ENCODE peak calls at places on chromosomes 11 and 22, in four cellular contexts. E is HepG2, D is K562, L is HCT116. H is an unnamed sample.
A peak's percentile ranks its signal among the peaks of the same experiment; 100 is the strongest.

GRCh38 chr22:44181912-44182590 is 1.3 kb downstream of the PARVG start:
- DNase-seq in E (no peak), D (peak; percentile 11), L (no peak), H (no peak)

GRCh38 chr11:112613051-112613972 is 347.9 kb upstream of the NCAM1 start:
- DNase-seq in E (peak; percentile 23), D (no peak), L (peak; percentile 62), H (no peak)

GRCh38 chr22:44537016-44537936 is 39.2 kb upstream of the RTL6 start:
- DNase-seq in E (no peak), D (no peak), L (no peak), H (no peak)

GRCh38 chr22:19046719-19047609 is 75.2 kb downstream of the DGCR2 start:
- DNase-seq in E (no peak), D (no peak), L (no peak), H (no peak)

GRCh38 chr11:128575956-128576340 is 11.4 kb downstream of the ETS1 start:
- DNase-seq in E (no peak), D (no peak), L (no peak), H (no peak)

GRCh38 chr11:10522921-10523320 is 18.1 kb downstream of the RNF141 start:
- DNase-seq in E (no peak), D (no peak), L (no peak), H (no peak)

GRCh38 chr22:29145321-29146072 is 60.2 kb upstream of the EMID1 start:
- DNase-seq in E (no peak), D (no peak), L (no peak), H (no peak)

GRCh38 chr22:19085233-19086043 is 36.8 kb downstream of the DGCR2 start:
- DNase-seq in E (peak; percentile 26), D (no peak), L (no peak), H (no peak)

GRCh38 chr11:7994581-7995278 is 7.6 kb downstream of the EIF3F start:
- DNase-seq in E (no peak), D (no peak), L (no peak), H (no peak)

GRCh38 chr22:26502688-26503561 is 9.3 kb downstream of the TFIP11 start:
- DNase-seq in E (no peak), D (no peak), L (no peak), H (no peak)

GRCh38 chr11:69880041-69880802 is 61.0 kb upstream of the FGF3 start:
- DNase-seq in E (no peak), D (no peak), L (no peak), H (no peak)

GRCh38 chr11:126426820-126427749 is 71.6 kb downstream of the ST3GAL4 start:
- DNase-seq in E (no peak), D (no peak), L (no peak), H (no peak)

GRCh38 chr11:44694443-44694842 is 32.3 kb upstream of the TSPAN18 start:
- DNase-seq in E (no peak), D (no peak), L (no peak), H (no peak)

GRCh38 chr11:57213282-57214086 is 23.6 kb downstream of the APLNR start:
- DNase-seq in E (no peak), D (no peak), L (no peak), H (no peak)

GRCh38 chr11:5367461-5368074 is 16.0 kb upstream of the OR51M1 start:
- DNase-seq in E (no peak), D (no peak), L (no peak), H (no peak)

GRCh38 chr11:104668797-104669463 is 229.3 kb downstream of the CASP12 start:
- DNase-seq in E (peak; percentile 58), D (no peak), L (peak; percentile 39), H (peak; percentile 61)

DNA sequence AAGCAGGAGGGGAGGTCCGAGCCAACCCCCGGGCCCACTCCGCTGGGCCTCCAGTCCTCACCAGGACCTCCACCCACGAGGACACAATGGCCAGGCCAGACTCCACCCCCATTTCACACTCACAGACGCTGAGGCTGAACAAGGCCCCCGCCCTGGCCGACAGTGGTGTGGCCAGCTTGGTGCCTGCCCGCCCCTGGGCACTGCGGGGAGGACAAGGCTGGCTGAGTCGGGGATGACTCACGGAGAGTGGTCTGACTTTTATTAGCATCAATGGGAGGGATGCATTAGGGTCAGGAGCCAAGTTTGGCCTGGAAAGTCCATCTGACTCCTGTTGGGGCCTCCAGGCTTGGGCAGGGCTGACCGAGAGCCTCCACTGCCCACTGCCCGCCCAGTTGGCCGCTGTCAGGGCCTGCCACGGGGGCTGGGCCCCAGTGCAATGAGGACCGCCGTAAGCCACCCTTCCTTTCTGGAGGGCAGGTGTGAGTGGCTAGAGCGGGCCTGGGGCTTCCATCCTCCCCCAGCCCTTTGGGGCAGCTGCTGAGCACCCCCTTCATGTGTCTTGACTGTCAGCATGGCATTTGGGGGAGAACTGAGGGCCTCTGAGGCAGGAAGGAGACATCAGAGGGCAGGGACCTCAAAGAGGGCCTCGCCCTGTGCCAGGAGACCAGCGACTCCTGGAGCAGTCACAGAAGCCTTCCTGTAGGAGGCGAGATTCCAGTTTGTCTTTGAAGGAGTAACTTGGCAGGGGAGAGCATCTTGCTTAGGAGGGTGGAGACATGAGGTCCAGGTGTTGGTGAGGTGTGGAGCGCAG is 10.6 kb downstream of the TSPAN32 start:
- DNase-seq in E (no peak), D (no peak), L (no peak), H (no peak)
- TF ChIP-seq TCF7L2 in E (no peak), D (no peak), L (no peak), H (no peak)

DNA sequence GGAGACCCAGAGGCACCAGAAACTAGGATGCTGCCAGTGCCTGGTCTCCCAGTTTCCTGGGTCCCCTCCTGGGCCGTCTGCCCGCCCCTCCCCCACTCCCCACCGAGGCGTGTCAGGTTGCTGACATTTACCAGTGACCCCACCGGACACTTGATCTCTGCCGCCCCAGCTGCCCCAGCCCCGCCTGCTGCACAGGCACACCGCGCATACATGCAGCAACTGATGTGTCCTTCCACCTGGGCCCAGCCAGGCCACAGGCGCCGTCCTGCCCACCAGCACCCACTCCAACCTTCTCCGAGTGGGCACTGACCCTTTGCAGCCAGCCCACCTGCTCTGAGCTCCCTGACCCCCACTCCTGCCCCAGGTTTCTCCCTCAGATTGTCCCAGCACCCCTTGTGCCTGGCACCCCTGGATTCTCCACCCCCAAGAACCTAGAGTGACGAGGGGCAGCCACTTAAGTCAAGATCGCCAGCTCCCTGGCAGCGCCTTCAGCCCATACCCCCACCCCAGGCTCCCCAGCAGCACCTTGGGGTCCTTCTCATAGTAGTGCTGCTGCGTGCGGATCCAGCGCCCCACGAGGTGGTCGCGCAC is 548 bp downstream of the PYGM start:
- DNase-seq in E (peak; percentile 50), D (peak; percentile 44), L (no peak), H (no peak)
- TF ChIP-seq TCF7L2 in E (no peak), D (no peak), L (no peak), H (no peak)

GRCh38 chr11:72139500-72139899 is 4.0 kb downstream of the FOLR3 start:
- DNase-seq in E (no peak), D (no peak), L (no peak), H (no peak)

GRCh38 chr11:72138821-72139390 is 3.4 kb downstream of the FOLR3 start:
- DNase-seq in E (no peak), D (no peak), L (no peak), H (no peak)

GRCh38 chr11:72144807-72145565 is 9.5 kb downstream of the FOLR3 start:
- DNase-seq in E (no peak), D (no peak), L (no peak), H (no peak)

GRCh38 chr11:72140661-72141060 is 5.1 kb downstream of the FOLR3 start:
- DNase-seq in E (no peak), D (no peak), L (no peak), H (no peak)

DNA sequence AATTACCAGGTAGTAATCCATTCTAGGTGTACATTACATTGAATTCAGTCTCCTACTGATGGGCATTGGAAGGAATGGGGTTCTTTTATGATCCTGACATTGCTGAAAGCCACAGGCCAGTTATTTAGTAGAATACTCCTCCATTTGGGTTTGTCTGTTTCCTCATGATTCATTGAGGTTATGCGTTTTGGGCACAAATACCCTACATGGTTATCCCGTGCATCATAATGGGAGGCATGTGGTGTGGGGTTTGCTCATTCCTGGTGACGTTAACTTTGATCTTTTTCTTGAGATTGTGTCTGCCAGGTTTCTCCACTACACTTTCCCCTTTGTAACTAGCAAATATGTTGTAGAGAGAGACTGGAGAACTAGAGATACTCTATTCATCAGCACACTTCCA is 5.5 kb downstream of the FOLR3 start:
- DNase-seq in E (no peak), D (no peak), L (no peak), H (no peak)
- TF ChIP-seq TCF7L2 in E (no peak), D (no peak), L (no peak), H (no peak)

DNA sequence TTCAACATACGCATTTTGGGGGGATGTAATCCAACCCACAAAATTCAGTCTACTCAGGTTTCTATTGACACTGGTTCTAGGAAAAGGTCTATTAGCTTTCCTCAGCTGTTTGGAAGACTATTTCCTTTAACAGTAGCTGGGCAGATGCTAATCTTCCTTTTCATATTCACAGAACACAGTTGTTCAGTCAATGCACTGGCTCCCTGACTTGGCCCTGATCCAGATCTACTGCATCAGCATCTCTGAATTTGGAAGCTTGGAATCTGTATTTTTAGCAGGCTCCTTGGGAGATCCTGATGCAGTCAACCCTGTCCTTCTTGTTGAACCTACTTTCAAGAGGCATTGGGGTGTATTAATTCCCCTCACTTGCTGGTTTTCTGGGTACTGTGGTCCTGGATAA is 6.3 kb downstream of the HTATIP2 start:
- DNase-seq in E (no peak), D (no peak), L (no peak), H (no peak)
- TF ChIP-seq TCF7L2 in E (no peak), D (no peak), L (no peak), H (no peak)

GRCh38 chr22:27919943-27920755 is 1.1 kb upstream of the PITPNB start:
- DNase-seq in E (peak; percentile 55), D (no peak), L (no peak), H (no peak)

GRCh38 chr22:27919222-27919942 is at the start of gene PITPNB:
- DNase-seq in E (peak; percentile 93), D (peak; percentile 99), L (peak; percentile 88), H (peak; percentile 61)

GRCh38 chr22:27913162-27913741 is 5.8 kb downstream of the PITPNB start:
- DNase-seq in E (no peak), D (peak; percentile 11), L (no peak), H (no peak)

DNA sequence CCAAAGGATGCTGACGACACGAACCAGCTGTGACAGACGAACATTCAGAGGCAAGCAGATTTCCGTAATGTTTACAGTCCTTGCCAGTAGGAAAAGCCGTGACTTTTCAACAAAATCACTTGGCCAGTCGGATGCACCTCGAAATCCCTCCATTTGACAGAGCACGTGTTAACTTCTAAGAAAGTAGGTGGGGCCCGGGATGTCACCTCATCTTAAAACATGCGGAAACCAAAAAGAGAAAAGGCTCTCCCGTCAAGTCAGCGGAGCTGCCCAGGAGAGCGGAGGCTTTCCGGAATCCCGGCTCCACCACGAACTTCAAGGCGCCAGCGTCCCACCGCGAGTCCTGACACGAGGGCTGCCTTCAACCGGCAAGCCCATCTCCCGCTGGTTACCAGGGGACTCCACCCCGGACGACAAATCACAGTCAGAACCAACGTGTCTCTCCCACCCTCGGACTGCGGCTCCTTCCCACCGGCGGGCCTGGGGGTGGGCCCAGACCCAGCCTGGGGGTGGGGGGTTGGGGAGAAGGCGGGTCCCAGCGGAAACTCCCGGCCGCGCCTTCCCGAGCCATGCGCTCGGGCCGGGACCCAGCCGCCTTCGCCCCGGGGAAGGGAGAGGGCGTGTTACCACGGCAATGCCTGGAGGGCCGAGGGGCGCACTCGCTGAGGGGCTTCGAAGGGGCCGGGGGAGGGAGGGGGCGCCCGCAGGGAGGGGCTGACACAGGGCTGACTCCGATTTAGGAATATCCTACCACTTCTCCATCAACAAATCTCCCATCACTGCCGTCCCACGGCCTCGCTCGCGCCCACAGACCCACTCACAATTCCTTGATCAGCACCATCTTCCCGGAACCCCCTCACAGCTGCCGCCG is 470 bp downstream of the PITPNB start:
- DNase-seq in E (peak; percentile 13), D (peak; percentile 70), L (no peak), H (no peak)
- TF ChIP-seq TCF7L2 in E (no peak), D (no peak), L (no peak), H (no peak)

GRCh38 chr11:12273618-12273995 is 103.8 kb upstream of the PARVA start:
- DNase-seq in E (no peak), D (no peak), L (no peak), H (no peak)
- TF ChIP-seq TCF7L2 in E (no peak), D (no peak), L (no peak), H (no peak)